ENCODE peak calls at places on chromosome 6, in five cellular contexts. P is A549, N is cardiac fibroblast, C is GM12864, H is cardiac muscle cell. K is an unnamed sample.

GRCh38 chr6:35568967-35569606 is 56.4 kb upstream of the TULP1 start:
- DNase-seq in P (no peak), N (peak), C (no peak), H (no peak), K (peak)

GRCh38 chr6:90329397-90330077 is 32.9 kb upstream of the BACH2 start:
- DNase-seq in P (no peak), N (no peak), C (no peak), H (peak), K (no peak)

GRCh38 chr6:146041282-146041681 is 12.4 kb downstream of the GRM1 start:
- DNase-seq in P (no peak), N (peak), C (no peak), H (peak), K (peak)

GRCh38 chr6:142899101-142899760 is 45.7 kb downstream of the HIVEP2 start:
- DNase-seq in P (no peak), N (no peak), C (no peak), H (peak), K (no peak)

GRCh38 chr6:113860165-113860955 is 3.2 kb downstream of the MARCKS start:
- DNase-seq in P (no peak), N (peak), C (no peak), H (peak), K (peak)

GRCh38 chr6:130178692-130179091 is 44.1 kb downstream of the SAMD3 start:
- DNase-seq in P (peak), N (peak), C (no peak), H (no peak), K (no peak)

GRCh38 chr6:53771780-53772624 is 22.8 kb upstream of the LRRC1 start:
- DNase-seq in P (no peak), N (peak), C (no peak), H (no peak), K (no peak)

GRCh38 chr6:113171882-113172281 is 685.3 kb upstream of the MARCKS start:
- DNase-seq in P (no peak), N (no peak), C (no peak), H (no peak), K (no peak)

GRCh38 chr6:142013286-142013685 is 119.4 kb upstream of the GJE1 start:
- DNase-seq in P (peak), N (peak), C (no peak), H (no peak), K (no peak)

GRCh38 chr6:134351615-134352474 is 33.9 kb upstream of the SGK1 start:
- DNase-seq in P (no peak), N (no peak), C (no peak), H (no peak), K (no peak)

GRCh38 chr6:138454976-138455706 is 44.2 kb downstream of the NHSL1 start:
- DNase-seq in P (peak), N (peak), C (peak), H (no peak), K (no peak)

GRCh38 chr6:123777554-123777953 is 26.1 kb upstream of the NKAIN2 start:
- DNase-seq in P (no peak), N (peak), C (no peak), H (no peak), K (no peak)

GRCh38 chr6:159633196-159633595 is 59.8 kb downstream of the SOD2 start:
- DNase-seq in P (peak), N (peak), C (no peak), H (peak), K (peak)

GRCh38 chr6:105424177-105424783 is 21.4 kb upstream of the PREP start:
- DNase-seq in P (peak), N (peak), C (no peak), H (peak), K (peak)

GRCh38 chr6:75183099-75183541 is 22.7 kb downstream of the COL12A1 start:
- DNase-seq in P (no peak), N (no peak), C (no peak), H (no peak), K (no peak)

GRCh38 chr6:68711386-68712000 is 76.4 kb downstream of the ADGRB3 start:
- DNase-seq in P (no peak), N (no peak), C (no peak), H (no peak), K (no peak)

GRCh38 chr6:164640946-164641345 is 668.5 kb downstream of the C6orf118 start:
- DNase-seq in P (no peak), N (no peak), C (no peak), H (no peak), K (no peak)

GRCh38 chr6:152270301-152270925 is 366.7 kb downstream of the SYNE1 start:
- DNase-seq in P (no peak), N (peak), C (no peak), H (no peak), K (no peak)

GRCh38 chr6:17633465-17634188 is 33.5 kb downstream of the FAM8A1 start:
- DNase-seq in P (no peak), N (no peak), C (peak), H (no peak), K (no peak)

GRCh38 chr6:130752292-130752691 is 74.9 kb upstream of the SMLR1 start:
- DNase-seq in P (no peak), N (no peak), C (no peak), H (no peak), K (no peak)

GRCh38 chr6:132087391-132087790 is 136.2 kb upstream of the CCN2 start:
- DNase-seq in P (no peak), N (peak), C (no peak), H (no peak), K (no peak)

GRCh38 chr6:34745277-34746103 is 11.8 kb upstream of the SNRPC start:
- DNase-seq in P (no peak), N (peak), C (no peak), H (no peak), K (peak)

GRCh38 chr6:170147832-170148708 is 142.8 kb downstream of the DLL1 start:
- DNase-seq in P (no peak), N (no peak), C (no peak), H (no peak), K (peak)

GRCh38 chr6:28789553-28790083 is 134.2 kb downstream of the TRIM27 start:
- DNase-seq in P (no peak), N (peak), C (no peak), H (peak), K (peak)

GRCh38 chr6:42041131-42042055 is 8.9 kb upstream of the TAF8 start:
- DNase-seq in P (no peak), N (peak), C (no peak), H (no peak), K (no peak)

GRCh38 chr6:85127179-85127498 is 322.7 kb upstream of the NT5E start:
- DNase-seq in P (no peak), N (no peak), C (no peak), H (no peak), K (no peak)
- TF ChIP-seq CTCF in P (no peak), N (no peak), C (no peak), H (no peak), K (no peak)

GRCh38 chr6:136793348-136793747 is 1.1 kb upstream of the MAP3K5 start:
- DNase-seq in P (no peak), N (no peak), C (no peak), H (no peak), K (no peak)
- TF ChIP-seq CTCF in P (no peak), N (no peak), C (no peak), H (no peak), K (no peak)

GRCh38 chr6:109048176-109048575 is 46.5 kb downstream of the SESN1 start:
- DNase-seq in P (no peak), N (no peak), C (no peak), H (no peak), K (no peak)
- TF ChIP-seq CTCF in P (no peak), N (no peak), C (no peak), H (no peak), K (no peak)

GRCh38 chr6:5175195-5175594 is 85.6 kb downstream of the LYRM4 start:
- DNase-seq in P (no peak), N (peak), C (no peak), H (peak), K (no peak)
- TF ChIP-seq CTCF in P (peak), N (peak), C (peak), H (peak), K (peak)

GRCh38 chr6:154041001-154041400 is 2.0 kb downstream of the OPRM1 start:
- DNase-seq in P (no peak), N (no peak), C (no peak), H (no peak), K (no peak)
- TF ChIP-seq CTCF in P (no peak), N (no peak), C (no peak), H (no peak), K (peak)

DNA sequence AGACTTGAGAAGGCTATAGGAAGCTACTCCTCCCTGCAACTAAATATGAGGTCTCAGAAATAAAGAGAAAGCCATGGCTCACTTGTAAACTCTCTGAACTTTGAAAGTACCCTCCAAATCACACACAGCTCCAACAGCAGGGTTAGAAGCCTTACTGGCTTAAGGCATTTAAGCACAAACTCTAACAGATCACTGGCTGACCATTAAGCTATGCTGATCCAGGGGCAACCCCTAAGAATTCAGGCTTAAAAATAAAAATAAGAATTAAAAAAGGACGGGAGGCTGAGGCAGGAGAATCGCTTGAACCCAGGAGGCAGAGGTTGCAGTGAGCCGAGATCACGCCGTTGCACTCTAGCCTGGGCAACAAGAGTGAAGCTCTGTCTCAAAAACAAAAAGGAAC is 21.8 kb downstream of the HLA-E start:
- DNase-seq in P (no peak), N (no peak), C (no peak), H (no peak), K (no peak)
- TF ChIP-seq CTCF in P (no peak), N (no peak), C (no peak), H (no peak), K (no peak)

GRCh38 chr6:43286995-43287716 is 10.9 kb upstream of the SLC22A7 start:
- DNase-seq in P (no peak), N (peak), C (no peak), H (peak), K (no peak)
- TF ChIP-seq CTCF in P (no peak), N (peak), C (no peak), H (peak), K (peak)

GRCh38 chr6:15285682-15286294 is 39.9 kb downstream of the JARID2 start:
- DNase-seq in P (no peak), N (peak), C (no peak), H (no peak), K (no peak)
- TF ChIP-seq CTCF in P (peak), N (peak), C (no peak), H (peak), K (no peak)

GRCh38 chr6:55941713-55942112 is 66.3 kb upstream of the BMP5 start:
- DNase-seq in P (no peak), N (peak), C (no peak), H (no peak), K (no peak)
- TF ChIP-seq CTCF in P (peak), N (no peak), C (no peak), H (no peak), K (peak)